ENCODE peak calls at places on chromosomes 4 and X, in eight cellular contexts. K is fibroblast of lung; Z is A549; C is CD8-positive, alpha-beta memory T cell; O is HCT116; T is psoas muscle; V is astrocyte; E is breast epithelium. Q is an unnamed sample.
A peak's percentile ranks its signal among the peaks of the same experiment; 100 is the strongest.

GRCh38 chrX:41027388-41027787 is 57.9 kb upstream of the USP9X start:
- DNase-seq in K (peak; percentile 76), Z (peak; percentile 48), C (no peak), O (no peak), T (no peak), V (peak; percentile 74), E (no peak), Q (no peak)

GRCh38 chr4:143262838-143263237 is 73.8 kb upstream of the GAB1 start:
- DNase-seq in K (no peak), Z (no peak), C (no peak), O (no peak), T (no peak), V (no peak), E (no peak), Q (no peak)

GRCh38 chr4:125433453-125433852 is 118.7 kb downstream of the FAT4 start:
- DNase-seq in K (peak; percentile 93), Z (no peak), C (no peak), O (no peak), T (no peak), V (peak; percentile 94), E (no peak), Q (no peak)

GRCh38 chrX:32483534-32484136 is 727.7 kb downstream of the DMD start:
- DNase-seq in K (no peak), Z (no peak), C (no peak), O (no peak), T (no peak), V (no peak), E (no peak), Q (no peak)

GRCh38 chrX:30961805-30962204 is 72.8 kb upstream of the TAB3 start:
- DNase-seq in K (no peak), Z (no peak), C (no peak), O (no peak), T (no peak), V (no peak), E (no peak), Q (no peak)

GRCh38 chrX:52577464-52578173 is 60.8 kb upstream of the XAGE1B start:
- DNase-seq in K (no peak), Z (no peak), C (no peak), O (no peak), T (no peak), V (no peak), E (no peak), Q (no peak)

GRCh38 chr4:186169942-186170802 is 21.2 kb upstream of the CYP4V2 start:
- DNase-seq in K (no peak), Z (no peak), C (no peak), O (no peak), T (no peak), V (no peak), E (no peak), Q (no peak)

GRCh38 chr4:186844059-186844681 is 120.5 kb upstream of the FAT1 start:
- DNase-seq in K (peak; percentile 71), Z (no peak), C (no peak), O (no peak), T (no peak), V (peak; percentile 62), E (no peak), Q (no peak)

GRCh38 chr4:153713840-153714239 is 29.8 kb downstream of the TLR2 start:
- DNase-seq in K (peak; percentile 49), Z (no peak), C (no peak), O (no peak), T (no peak), V (peak; percentile 36), E (no peak), Q (no peak)

GRCh38 chrX:63471004-63471403 is 119.9 kb upstream of the SPIN4 start:
- DNase-seq in K (no peak), Z (no peak), C (no peak), O (no peak), T (no peak), V (no peak), E (no peak), Q (no peak)

GRCh38 chrX:63466690-63467089 is 115.6 kb upstream of the SPIN4 start:
- DNase-seq in K (no peak), Z (no peak), C (no peak), O (no peak), T (no peak), V (no peak), E (no peak), Q (no peak)

GRCh38 chrX:63475200-63475599 is 124.1 kb upstream of the SPIN4 start:
- DNase-seq in K (no peak), Z (no peak), C (no peak), O (peak; percentile 1), T (no peak), V (no peak), E (no peak), Q (no peak)

DNA sequence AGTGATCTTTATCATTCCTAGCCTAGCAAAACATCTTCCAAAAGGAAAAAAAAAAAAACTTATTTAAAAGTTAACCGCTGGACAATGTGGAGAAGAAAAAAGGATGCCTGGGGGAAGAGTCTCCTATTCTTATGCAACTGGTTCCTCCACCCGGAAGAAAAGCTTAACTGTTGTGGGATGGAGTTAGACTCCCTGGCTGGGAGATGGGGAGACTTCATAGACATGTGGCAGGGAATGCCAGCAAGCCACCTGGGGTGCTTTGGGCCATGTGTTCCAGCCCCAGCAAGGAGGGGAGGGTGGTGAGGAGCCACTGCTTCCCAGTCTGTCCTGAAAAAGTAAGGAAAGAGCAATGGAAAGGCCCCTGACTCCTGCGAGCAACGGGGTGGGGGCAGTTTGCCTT is 119.4 kb upstream of the SPIN4 start:
- DNase-seq in K (no peak), Z (no peak), C (no peak), O (no peak), T (no peak), V (no peak), E (no peak), Q (no peak)
- H3K9me3 ChIP-seq in K (no peaks in the 10 kb centered on the region), Z (peaks cover 23% of the 10 kb centered on the region), C (no peaks in the 10 kb centered on the region), O (no peaks in the 10 kb centered on the region), T (peaks cover 38% of the 10 kb centered on the region), V (peaks cover 3% of the 10 kb centered on the region), E (peaks cover 70% of the 10 kb centered on the region), Q (no peaks in the 10 kb centered on the region)

GRCh38 chrX:153549807-153550206 is 32.4 kb downstream of the ATP2B3 start:
- DNase-seq in K (no peak), Z (no peak), C (no peak), O (no peak), T (no peak), V (no peak), E (no peak), Q (no peak)

GRCh38 chrX:153546386-153546785 is 28.9 kb downstream of the ATP2B3 start:
- DNase-seq in K (no peak), Z (no peak), C (no peak), O (no peak), T (no peak), V (no peak), E (no peak), Q (no peak)

GRCh38 chrX:153544747-153545146 is 27.3 kb downstream of the ATP2B3 start:
- DNase-seq in K (no peak), Z (no peak), C (no peak), O (no peak), T (no peak), V (no peak), E (no peak), Q (no peak)

GRCh38 chrX:153551135-153551534 is 33.7 kb downstream of the ATP2B3 start:
- DNase-seq in K (peak; percentile 20), Z (no peak), C (no peak), O (no peak), T (no peak), V (no peak), E (no peak), Q (no peak)

GRCh38 chrX:153549231-153549630 is 31.8 kb downstream of the ATP2B3 start:
- DNase-seq in K (no peak), Z (no peak), C (no peak), O (no peak), T (no peak), V (no peak), E (no peak), Q (no peak)
- H3K9me3 ChIP-seq in K (no peaks in the 10 kb centered on the region), Z (no peaks in the 10 kb centered on the region), C (no peaks in the 10 kb centered on the region), O (no peaks in the 10 kb centered on the region), T (no peaks in the 10 kb centered on the region), V (no peaks in the 10 kb centered on the region), E (no peaks in the 10 kb centered on the region), Q (no peaks in the 10 kb centered on the region)

GRCh38 chr4:33980361-33980760 is 2264.0 kb downstream of the ARAP2 start:
- DNase-seq in K (no peak), Z (no peak), C (no peak), O (no peak), T (no peak), V (no peak), E (no peak), Q (no peak)

GRCh38 chr4:33974270-33974669 is 2270.0 kb downstream of the ARAP2 start:
- DNase-seq in K (no peak), Z (no peak), C (no peak), O (no peak), T (no peak), V (no peak), E (no peak), Q (no peak)

DNA sequence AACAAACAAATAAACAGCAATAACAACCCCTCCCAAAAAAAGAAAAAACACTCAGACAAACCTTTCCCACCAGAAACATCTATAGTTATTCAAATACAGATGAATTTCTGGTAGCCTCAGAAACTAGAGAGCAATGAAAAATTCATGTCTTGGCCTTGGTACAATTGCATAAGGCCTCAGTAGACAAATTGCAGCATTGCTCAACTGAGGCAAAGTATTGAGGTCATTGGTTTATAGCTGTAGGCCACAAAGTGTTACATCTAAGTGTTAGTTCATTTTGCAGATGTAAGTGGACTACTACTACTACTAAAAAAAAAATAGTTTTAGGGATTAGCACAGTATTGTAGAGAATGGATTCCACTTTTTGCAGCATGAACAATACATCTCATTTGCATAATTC is 2268.3 kb downstream of the ARAP2 start:
- DNase-seq in K (no peak), Z (no peak), C (no peak), O (no peak), T (no peak), V (no peak), E (no peak), Q (no peak)
- H3K9me3 ChIP-seq in K (no peaks in the 10 kb centered on the region), Z (no peaks in the 10 kb centered on the region), C (no peaks in the 10 kb centered on the region), O (no peaks in the 10 kb centered on the region), T (peaks cover 3% of the 10 kb centered on the region), V (no peaks in the 10 kb centered on the region), E (no peaks in the 10 kb centered on the region), Q (no peaks in the 10 kb centered on the region)

DNA sequence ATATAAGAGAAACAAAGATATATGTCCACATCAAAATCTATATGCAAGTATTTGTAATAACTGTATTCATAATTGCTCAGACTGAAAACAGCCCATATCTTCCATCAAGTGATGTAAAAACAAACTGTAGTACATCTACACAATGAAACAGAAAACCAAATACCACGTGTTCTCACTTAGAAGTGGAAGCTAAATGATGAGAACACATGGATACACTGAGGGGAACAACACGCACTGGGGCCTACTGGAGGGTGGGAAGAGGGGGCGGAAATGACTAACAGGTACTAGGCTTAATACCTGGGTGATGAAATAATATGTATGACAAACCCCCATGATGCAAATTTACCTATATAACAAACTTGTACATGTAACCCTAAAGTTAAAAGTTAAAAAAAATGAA is 42.7 kb downstream of the UBA6 start:
- DNase-seq in K (no peak), Z (no peak), C (no peak), O (no peak), T (no peak), V (no peak), E (no peak), Q (no peak)
- H3K9me3 ChIP-seq in K (no peaks in the 10 kb centered on the region), Z (peaks cover 3% of the 10 kb centered on the region), C (no peaks in the 10 kb centered on the region), O (no peaks in the 10 kb centered on the region), T (no peaks in the 10 kb centered on the region), V (no peaks in the 10 kb centered on the region), E (peaks cover 13% of the 10 kb centered on the region), Q (no peaks in the 10 kb centered on the region)

DNA sequence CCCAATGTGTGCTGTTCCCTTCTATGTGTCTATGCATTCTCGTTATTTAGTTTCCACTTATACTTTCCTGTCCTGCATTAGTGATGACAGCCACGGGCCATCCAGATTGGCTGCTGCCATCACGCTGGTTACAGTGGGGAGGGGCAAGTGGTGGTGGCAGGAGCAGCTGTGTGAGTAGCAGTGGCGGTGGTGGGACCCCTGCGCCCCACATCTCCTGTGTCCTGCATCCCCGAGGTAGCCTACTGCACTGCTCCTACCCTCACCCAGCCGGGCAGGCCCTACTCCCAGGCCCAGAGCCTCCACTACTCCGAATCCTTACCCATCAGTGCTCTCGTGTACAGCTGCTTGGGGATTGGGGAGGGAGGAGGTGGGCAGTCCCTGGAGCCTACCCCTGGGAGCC is 798.7 kb upstream of the AGA start:
- DNase-seq in K (no peak), Z (no peak), C (no peak), O (no peak), T (no peak), V (no peak), E (no peak), Q (no peak)
- H3K9me3 ChIP-seq in K (no peaks in the 10 kb centered on the region), Z (no peaks in the 10 kb centered on the region), C (no peaks in the 10 kb centered on the region), O (no peaks in the 10 kb centered on the region), T (no peaks in the 10 kb centered on the region), V (no peaks in the 10 kb centered on the region), E (peaks cover 33% of the 10 kb centered on the region), Q (no peaks in the 10 kb centered on the region)

Q was measured in ovary.